ENCODE peak calls at places on chromosomes 4 and X, in four cellular contexts. C, S, O and T are unnamed samples.

GRCh38 chrX:134764202-134764785 is 106.0 kb upstream of the PLAC1 start:
- DNase-seq in C (peak; percentile 66), S (no peak), O (peak; percentile 57), T (no peak)

GRCh38 chrX:40757058-40757457 is 21.7 kb upstream of the MED14 start:
- DNase-seq in O (no peak), S (no peak), C (no peak), T (no peak)

GRCh38 chr4:168461821-168462220 is 18.5 kb downstream of the DDX60L start:
- DNase-seq in C (no peak), O (no peak), S (no peak), T (no peak)

GRCh38 chr4:184899261-184900134 is 73.7 kb upstream of the ACSL1 start:
- DNase-seq in S (peak; percentile 33), O (no peak), C (no peak), T (no peak)

GRCh38 chr4:15303052-15303641 is 124.7 kb upstream of the C1QTNF7 start:
- DNase-seq in C (no peak), S (no peak), O (no peak), T (no peak)

GRCh38 chr4:153335665-153336064 is 8.8 kb upstream of the MND1 start:
- DNase-seq in O (no peak), S (no peak), C (no peak), T (no peak)

GRCh38 chrX:47664737-47665136 is 5.8 kb upstream of the UXT start:
- DNase-seq in O (no peak), C (no peak), S (no peak), T (no peak)

GRCh38 chr4:169626328-169627282 is 6.2 kb downstream of the CLCN3 start:
- DNase-seq in S (no peak), C (no peak), O (no peak), T (no peak)

GRCh38 chr4:2930821-2931764 is 32.1 kb downstream of the NOP14 start:
- DNase-seq in S (peak; percentile 92), O (no peak), C (no peak), T (peak; percentile 78)

GRCh38 chr4:65943076-65943475 is 272.8 kb upstream of the EPHA5 start:
- DNase-seq in O (no peak), S (no peak), C (no peak), T (no peak)

GRCh38 chrX:148426467-148426866 is 74.0 kb upstream of the AFF2 start:
- DNase-seq in O (no peak), S (no peak), C (no peak), T (no peak)

GRCh38 chrX:153831435-153832150 is 1.2 kb upstream of the PDZD4 start:
- DNase-seq in S (no peak), C (no peak), O (no peak), T (no peak)

DNA sequence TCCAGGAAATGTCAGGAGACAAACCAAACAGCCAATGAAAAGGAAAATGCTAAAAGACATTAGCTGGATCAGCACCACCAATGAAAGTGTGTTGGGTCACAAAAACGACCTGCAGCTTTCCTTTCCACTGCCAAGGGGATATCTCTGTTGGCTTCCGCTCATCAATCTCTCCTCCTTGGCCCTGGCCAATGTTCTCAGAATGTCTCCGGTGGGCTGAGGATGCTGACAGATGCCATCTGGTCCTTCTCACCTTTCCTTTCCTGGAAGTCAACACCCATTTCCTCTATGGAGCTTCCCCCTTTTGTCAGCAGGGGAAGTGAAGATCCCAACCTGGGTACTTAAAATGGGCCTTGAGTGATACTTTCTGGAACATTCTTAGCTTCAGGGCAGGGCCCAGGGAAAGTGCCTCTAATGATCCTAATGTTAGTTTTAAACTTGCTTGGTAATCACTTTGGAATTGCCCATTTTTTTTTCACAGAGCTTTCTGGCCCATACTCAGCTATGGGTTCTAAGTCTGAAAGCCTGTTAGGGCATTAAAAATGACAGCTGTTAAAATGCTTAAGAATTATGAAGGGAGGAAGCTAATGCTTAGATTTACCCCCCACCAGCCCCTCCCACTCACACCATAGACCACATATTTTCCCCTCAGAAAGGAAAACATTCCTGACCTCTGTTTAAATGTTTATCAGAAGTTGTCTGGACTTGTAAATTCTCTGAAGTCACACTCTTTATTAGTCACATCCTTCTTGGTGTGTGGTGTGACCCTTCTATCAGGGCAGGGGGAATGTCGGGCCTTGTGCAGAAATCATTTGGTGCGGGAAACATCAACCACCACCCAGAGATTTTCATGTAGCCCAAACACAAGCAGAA is 29.2 kb downstream of the IGFBP7 start:
- DNase-seq in C (no peak), S (no peak), O (no peak), T (no peak)
- H3K27ac ChIP-seq in C (peak overlapping the region; percentile 91), S (peak overlapping the region; percentile 47), O (peak overlapping the region; percentile 36), T (peak overlapping the region; percentile 58)

GRCh38 chr4:102526532-102526931 is 25.4 kb downstream of the NFKB1 start:
- DNase-seq in S (no peak), O (no peak), C (no peak), T (no peak)
- TF ChIP-seq CTCF in S (no peak), O (no peak), C (no peak), T (no peak)

DNA sequence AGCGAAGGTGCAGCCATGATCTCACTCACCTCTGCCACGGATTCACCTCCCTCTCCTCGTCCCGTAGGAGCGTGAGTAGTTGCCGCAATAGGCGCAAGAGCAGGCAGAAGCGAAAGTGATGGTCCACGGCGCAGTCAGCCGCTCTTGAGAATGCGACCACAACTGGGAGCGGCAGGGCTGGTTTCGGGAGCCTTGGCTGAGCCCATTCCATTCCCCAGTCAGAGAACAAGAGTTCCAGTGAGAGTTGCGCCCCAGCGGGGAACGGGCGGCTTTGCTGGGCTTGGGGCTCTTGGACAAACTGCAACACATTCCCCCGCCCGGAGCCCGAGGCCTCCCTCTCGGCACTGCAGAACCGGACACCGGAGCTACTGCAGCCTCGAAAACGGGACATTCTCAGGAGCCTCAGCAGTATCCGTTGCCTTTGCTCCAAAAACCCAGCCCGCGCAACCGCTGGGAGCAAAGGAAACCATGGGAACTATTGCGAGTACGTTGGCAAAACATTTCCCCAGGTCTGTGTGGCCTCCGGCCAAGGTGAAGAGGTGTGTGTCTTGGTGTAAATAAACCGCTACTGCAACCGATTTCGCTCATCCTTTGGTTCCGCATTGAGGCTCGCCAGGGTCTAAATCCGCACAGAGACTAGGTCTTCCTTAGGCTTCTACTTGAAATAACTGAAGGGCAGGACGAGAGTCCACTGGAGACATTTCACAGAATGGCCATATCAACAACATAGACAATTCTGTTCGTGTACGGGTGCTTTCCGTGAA is 5.7 kb upstream of the ZBTB33 start:
- DNase-seq in S (peak; percentile 80), C (peak; percentile 54), O (peak; percentile 77), T (peak; percentile 84)
- TF ChIP-seq POLR2AphosphoS5 in S (peak; percentile 59), C (no peak), O (peak; percentile 79), T (peak; percentile 10)

GRCh38 chrX:70434914-70435586 is 9.6 kb upstream of the DLG3 start:
- DNase-seq in O (no peak), C (no peak), S (no peak), T (no peak)
- H3K27ac ChIP-seq in O (peak overlapping the region; percentile 38), C (peak overlapping the region; percentile 71), S (peak overlapping the region; percentile 35), T (no peak overlapping the region)

DNA sequence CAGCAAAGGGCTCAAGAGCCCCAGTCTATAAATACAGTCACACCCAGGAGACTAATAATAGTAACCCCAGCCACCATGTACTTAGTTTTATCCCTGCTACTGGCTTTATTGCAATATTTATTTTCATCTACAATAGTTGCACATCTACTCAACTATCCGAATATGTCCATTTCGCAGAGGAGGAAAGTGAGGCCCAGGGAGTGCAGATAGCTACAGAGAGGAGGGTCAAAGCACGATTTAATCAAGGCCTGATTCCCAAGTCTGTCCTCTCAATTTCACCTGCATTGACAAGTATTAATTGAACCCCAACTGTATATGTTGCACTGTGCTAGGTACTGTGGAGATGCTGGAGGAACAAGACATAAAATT is 4.0 kb upstream of the PLP2 start:
- DNase-seq in S (no peak), O (no peak), C (no peak), T (no peak)
- TF ChIP-seq CTCF in S (no peak), O (no peak), C (no peak), T (no peak)